ENCODE peak calls at places on chromosomes 3 and 15, in eight cellular contexts. G, Y, V, E, K, S, U and O are unnamed samples. For H3K27me3, the result is how much of the 10 kb centered on the place peaks cover.

GRCh38 chr15:64209680-64210334 is 47.0 kb upstream of the PPIB start:
- DNase-seq in G (peak), Y (no peak), V (no peak), E (peak), K (no peak), S (peak), U (no peak), O (no peak)

GRCh38 chr15:29308299-29308698 is 38.7 kb upstream of the NSMCE3 start:
- DNase-seq in G (no peak), Y (no peak), V (no peak), E (no peak), K (no peak), S (no peak), U (no peak), O (no peak)

GRCh38 chr15:69298697-69299441 is at the start of gene PAQR5:
- DNase-seq in G (peak), Y (no peak), V (peak), E (peak), K (peak), S (peak), U (no peak), O (peak)

GRCh38 chr15:59105839-59106238 is 893 bp downstream of the CCNB2 start:
- DNase-seq in G (no peak), Y (no peak), V (no peak), E (no peak), K (no peak), S (no peak), U (no peak), O (no peak)

GRCh38 chr3:127865941-127866340 is 43.6 kb upstream of the MGLL start:
- DNase-seq in G (peak), Y (no peak), V (no peak), E (peak), K (no peak), S (peak), U (no peak), O (no peak)

GRCh38 chr3:128064962-128065361 is 12.7 kb downstream of the SEC61A1 start:
- DNase-seq in G (no peak), Y (no peak), V (no peak), E (no peak), K (no peak), S (no peak), U (no peak), O (no peak)

GRCh38 chr3:32423956-32424558 is 32.4 kb downstream of the CMTM7 start:
- DNase-seq in G (no peak), Y (no peak), V (no peak), E (no peak), K (no peak), S (no peak), U (peak), O (no peak)

GRCh38 chr3:169241928-169242751 is 421.4 kb downstream of the MECOM start:
- DNase-seq in G (peak), Y (no peak), V (no peak), E (peak), K (peak), S (peak), U (no peak), O (peak)

GRCh38 chr3:42489937-42490227 is 12.6 kb upstream of the VIPR1 start:
- DNase-seq in G (no peak), Y (no peak), V (no peak), E (no peak), K (no peak), S (no peak), U (no peak), O (no peak)

GRCh38 chr15:52290800-52291199 is 4.8 kb downstream of the MYO5C start:
- DNase-seq in G (no peak), Y (no peak), V (no peak), E (no peak), K (no peak), S (no peak), U (no peak), O (no peak)

GRCh38 chr15:25238716-25239470 is 199.9 kb downstream of the UBE3A start:
- DNase-seq in G (no peak), Y (no peak), V (peak), E (no peak), K (peak), S (no peak), U (no peak), O (peak)

DNA sequence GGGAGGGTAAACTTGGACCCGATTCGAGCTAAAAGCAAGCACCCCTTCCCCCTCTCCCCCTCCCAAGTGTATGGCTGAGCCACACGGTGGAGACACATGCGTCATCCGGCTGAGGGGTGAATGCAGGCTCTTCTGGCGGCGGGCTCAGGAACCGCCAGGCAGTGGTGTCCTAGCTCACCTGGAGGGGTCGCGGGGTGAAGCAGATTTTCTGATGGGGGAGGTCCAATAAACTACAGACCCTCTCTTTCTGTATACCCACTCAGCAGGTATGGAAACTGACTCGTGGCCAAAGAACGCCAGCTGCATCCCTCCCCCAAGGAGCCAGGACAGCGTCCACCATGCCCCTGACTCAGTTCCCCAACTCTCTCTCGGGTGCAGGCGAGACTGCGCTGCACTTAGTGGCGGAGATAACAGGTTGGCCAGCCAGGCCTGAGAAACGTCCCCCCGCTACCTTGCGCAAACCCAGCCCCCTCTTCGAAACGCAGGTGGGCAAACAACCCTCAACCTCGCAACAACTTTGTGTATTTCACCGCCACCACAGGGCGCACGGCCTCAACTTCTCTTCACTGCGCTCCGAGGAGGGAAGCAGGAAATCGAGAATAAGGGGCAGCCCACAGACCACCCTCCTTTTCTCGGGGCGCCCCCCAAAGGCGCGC is 1.3 kb downstream of the MAGI1 start:
- DNase-seq in G (peak), Y (no peak), V (peak), E (peak), K (peak), S (peak), U (no peak), O (peak)
- H3K27ac ChIP-seq in G (peak), Y (no peak), V (peak), E (no peak), K (peak), S (peak), U (no peak), O (peak)

DNA sequence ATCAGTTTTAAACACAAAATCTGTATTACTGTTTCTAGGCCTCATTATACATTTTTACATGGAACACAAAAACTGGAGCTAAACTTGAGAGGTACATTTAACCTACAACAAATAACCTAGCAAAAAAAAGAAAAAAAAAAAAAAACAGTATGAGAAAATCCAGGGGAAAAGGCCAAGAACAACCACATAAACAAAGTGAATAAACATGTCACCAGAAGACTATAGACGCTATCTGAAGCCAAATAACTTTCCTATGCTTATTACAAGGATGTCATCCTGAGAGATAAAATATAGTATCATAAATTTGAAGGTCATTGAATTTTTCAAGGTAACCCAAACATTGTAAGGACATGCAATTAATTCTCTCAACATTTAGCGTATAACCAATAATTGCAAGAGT is 911.6 kb downstream of the ROBO1 start:
- DNase-seq in G (no peak), Y (no peak), V (no peak), E (no peak), K (no peak), S (no peak), U (no peak), O (no peak)
- H3K4me3 ChIP-seq in G (no peak), Y (no peak), V (peak), E (no peak), K (no peak), S (no peak), U (no peak), O (no peak)

GRCh38 chr3:13051581-13051980 is 21.6 kb downstream of the IQSEC1 start:
- DNase-seq in G (no peak), Y (no peak), V (no peak), E (no peak), K (no peak), S (no peak), U (no peak), O (no peak)

GRCh38 chr3:13049400-13049799 is 23.8 kb downstream of the IQSEC1 start:
- DNase-seq in G (no peak), Y (no peak), V (no peak), E (no peak), K (no peak), S (no peak), U (no peak), O (no peak)

GRCh38 chr3:13050446-13050845 is 22.8 kb downstream of the IQSEC1 start:
- DNase-seq in G (no peak), Y (no peak), V (no peak), E (no peak), K (no peak), S (no peak), U (no peak), O (no peak)

GRCh38 chr3:13052191-13052590 is 21.0 kb downstream of the IQSEC1 start:
- DNase-seq in G (no peak), Y (no peak), V (peak), E (no peak), K (no peak), S (no peak), U (no peak), O (no peak)

DNA sequence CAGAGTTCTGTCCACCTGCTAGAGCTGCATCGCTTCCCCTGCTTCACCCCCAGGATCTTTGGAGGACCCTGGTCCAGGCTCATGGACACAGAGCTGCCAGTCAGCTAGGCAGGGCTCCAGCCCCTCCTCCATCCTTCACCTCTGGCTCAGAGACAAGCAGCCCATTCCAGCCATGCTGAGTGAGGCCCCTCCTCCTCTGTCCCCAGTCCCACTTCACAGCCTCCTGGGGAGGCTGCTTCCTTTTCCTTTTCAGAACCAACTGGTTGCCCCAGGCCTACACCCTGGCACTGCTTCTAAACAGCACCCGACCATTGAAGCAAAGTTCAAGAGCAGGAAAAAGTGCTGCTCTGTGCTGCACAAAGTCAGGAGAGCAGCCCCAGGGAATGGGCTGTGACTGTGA is 22.2 kb downstream of the IQSEC1 start:
- DNase-seq in G (no peak), Y (no peak), V (no peak), E (no peak), K (no peak), S (no peak), U (no peak), O (no peak)
- H3K27me3 ChIP-seq in G (under half), Y (under half), V (under half), E (under half), K (under half), S (under half), U (under half), O (under half)

GRCh38 chr3:72977463-72977862 is 19.1 kb upstream of the PPP4R2 start:
- DNase-seq in G (no peak), Y (no peak), V (no peak), E (no peak), K (no peak), S (no peak), U (no peak), O (no peak)

GRCh38 chr3:72976182-72976825 is 20.3 kb upstream of the PPP4R2 start:
- DNase-seq in G (no peak), Y (no peak), V (no peak), E (peak), K (no peak), S (peak), U (no peak), O (no peak)

GRCh38 chr3:72973786-72974185 is 22.8 kb upstream of the PPP4R2 start:
- DNase-seq in G (no peak), Y (no peak), V (no peak), E (no peak), K (no peak), S (no peak), U (no peak), O (no peak)

GRCh38 chr3:72974956-72975355 is 21.7 kb upstream of the PPP4R2 start:
- DNase-seq in G (no peak), Y (no peak), V (no peak), E (no peak), K (no peak), S (no peak), U (no peak), O (no peak)

DNA sequence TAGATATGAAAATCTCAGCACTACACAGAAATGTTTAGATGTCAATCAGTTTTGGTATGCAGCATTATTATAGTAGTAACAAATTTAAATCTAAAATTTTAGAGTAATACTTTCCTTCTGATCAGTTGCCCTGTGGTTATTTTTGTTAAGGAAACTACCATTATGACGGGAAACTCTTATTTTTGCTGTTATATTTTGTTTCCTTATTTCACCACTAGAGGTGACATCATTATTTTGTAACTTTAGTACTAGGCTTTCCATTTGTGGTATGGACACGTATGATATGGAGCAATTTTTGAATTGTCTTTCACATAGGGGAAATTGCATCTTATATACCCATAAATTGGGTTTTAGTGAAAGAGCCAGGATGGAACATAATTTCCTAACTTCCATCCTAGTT is 19.6 kb upstream of the PPP4R2 start:
- DNase-seq in G (no peak), Y (no peak), V (no peak), E (peak), K (no peak), S (peak), U (no peak), O (no peak)
- H3K27ac ChIP-seq in G (no peak), Y (no peak), V (no peak), E (no peak), K (no peak), S (no peak), U (no peak), O (no peak)

GRCh38 chr3:10892622-10893021 is 76.6 kb downstream of the SLC6A11 start:
- DNase-seq in G (no peak), Y (no peak), V (no peak), E (no peak), K (no peak), S (no peak), U (no peak), O (no peak)
- H3K4me3 ChIP-seq in G (no peak), Y (no peak), V (no peak), E (no peak), K (no peak), S (no peak), U (no peak), O (no peak)

GRCh38 chr3:63015614-63016016 is 140.4 kb upstream of the CADPS start:
- DNase-seq in G (peak), Y (no peak), V (no peak), E (no peak), K (no peak), S (no peak), U (no peak), O (no peak)
- H3K27me3 ChIP-seq in G (under half), Y (under half), V (under half), E (under half), K (under half), S (under half), U (under half), O (under half)